ENCODE peak calls at places on chromosomes 6 and 20, in six cellular contexts. One of them, this sample, is unnamed.

GRCh38 chr6:44049989-44050871 is 77.0 kb downstream of the MRPL14 start:
- DNase-seq in lower lobe of right lung: peak; percentile 20
- DNase-seq in AG04450: no peak
- DNase-seq in naive thymus-derived CD8-positive, alpha-beta T cell: no peak
- DNase-seq in AG09319: no peak
- DNase-seq in stimulated activated CD4-positive, alpha-beta T cell treated with anti-CD3 and anti-CD28 coated beads, Interleukin-1b, Interleukin-23, amount 100 ng/mL, for 24 hours: no peak
- DNase-seq in this sample: no peak

GRCh38 chr6:42704251-42704936 is 18.0 kb downstream of the PRPH2 start:
- DNase-seq in lower lobe of right lung: no peak
- DNase-seq in AG04450: no peak
- DNase-seq in naive thymus-derived CD8-positive, alpha-beta T cell: no peak
- DNase-seq in AG09319: no peak
- DNase-seq in stimulated activated CD4-positive, alpha-beta T cell treated with anti-CD3 and anti-CD28 coated beads, Interleukin-1b, Interleukin-23, amount 100 ng/mL, for 24 hours: no peak
- DNase-seq in this sample: no peak

GRCh38 chr6:159852877-159853276 is 37.9 kb upstream of the MAS1 start:
- DNase-seq in lower lobe of right lung: no peak
- DNase-seq in AG04450: no peak
- DNase-seq in naive thymus-derived CD8-positive, alpha-beta T cell: peak; percentile 36
- DNase-seq in AG09319: no peak
- DNase-seq in stimulated activated CD4-positive, alpha-beta T cell treated with anti-CD3 and anti-CD28 coated beads, Interleukin-1b, Interleukin-23, amount 100 ng/mL, for 24 hours: no peak
- DNase-seq in this sample: no peak

GRCh38 chr20:3887870-3888614 is 1.1 kb upstream of the PANK2 start:
- DNase-seq in lower lobe of right lung: no peak
- DNase-seq in AG04450: no peak
- DNase-seq in naive thymus-derived CD8-positive, alpha-beta T cell: no peak
- DNase-seq in AG09319: no peak
- DNase-seq in stimulated activated CD4-positive, alpha-beta T cell treated with anti-CD3 and anti-CD28 coated beads, Interleukin-1b, Interleukin-23, amount 100 ng/mL, for 24 hours: no peak
- DNase-seq in this sample: no peak

GRCh38 chr6:63525186-63525878 is 46.9 kb upstream of the LOC128125822 start:
- DNase-seq in lower lobe of right lung: no peak
- DNase-seq in AG04450: no peak
- DNase-seq in naive thymus-derived CD8-positive, alpha-beta T cell: no peak
- DNase-seq in AG09319: no peak
- DNase-seq in stimulated activated CD4-positive, alpha-beta T cell treated with anti-CD3 and anti-CD28 coated beads, Interleukin-1b, Interleukin-23, amount 100 ng/mL, for 24 hours: no peak
- DNase-seq in this sample: no peak

GRCh38 chr20:6560978-6561377 is 206.5 kb upstream of the BMP2 start:
- DNase-seq in lower lobe of right lung: no peak
- DNase-seq in AG04450: no peak
- DNase-seq in naive thymus-derived CD8-positive, alpha-beta T cell: no peak
- DNase-seq in AG09319: no peak
- DNase-seq in stimulated activated CD4-positive, alpha-beta T cell treated with anti-CD3 and anti-CD28 coated beads, Interleukin-1b, Interleukin-23, amount 100 ng/mL, for 24 hours: no peak
- DNase-seq in this sample: no peak

GRCh38 chr6:159152014-159152413 is 17.2 kb upstream of the FNDC1 start:
- DNase-seq in lower lobe of right lung: no peak
- DNase-seq in AG04450: no peak
- DNase-seq in naive thymus-derived CD8-positive, alpha-beta T cell: no peak
- DNase-seq in AG09319: no peak
- DNase-seq in stimulated activated CD4-positive, alpha-beta T cell treated with anti-CD3 and anti-CD28 coated beads, Interleukin-1b, Interleukin-23, amount 100 ng/mL, for 24 hours: no peak
- DNase-seq in this sample: no peak

GRCh38 chr20:33568378-33569289 is 78.7 kb downstream of the CBFA2T2 start:
- DNase-seq in lower lobe of right lung: no peak
- DNase-seq in AG04450: no peak
- DNase-seq in naive thymus-derived CD8-positive, alpha-beta T cell: no peak
- DNase-seq in AG09319: no peak
- DNase-seq in stimulated activated CD4-positive, alpha-beta T cell treated with anti-CD3 and anti-CD28 coated beads, Interleukin-1b, Interleukin-23, amount 100 ng/mL, for 24 hours: no peak
- DNase-seq in this sample: no peak

GRCh38 chr20:42204261-42204660 is 586.1 kb upstream of the CHD6 start:
- DNase-seq in lower lobe of right lung: no peak
- DNase-seq in AG04450: no peak
- DNase-seq in naive thymus-derived CD8-positive, alpha-beta T cell: no peak
- DNase-seq in AG09319: no peak
- DNase-seq in stimulated activated CD4-positive, alpha-beta T cell treated with anti-CD3 and anti-CD28 coated beads, Interleukin-1b, Interleukin-23, amount 100 ng/mL, for 24 hours: no peak
- DNase-seq in this sample: no peak

GRCh38 chr20:4234664-4235063 is 219.3 kb upstream of the RNF24 start:
- DNase-seq in lower lobe of right lung: no peak
- DNase-seq in AG04450: no peak
- DNase-seq in naive thymus-derived CD8-positive, alpha-beta T cell: no peak
- DNase-seq in AG09319: no peak
- DNase-seq in stimulated activated CD4-positive, alpha-beta T cell treated with anti-CD3 and anti-CD28 coated beads, Interleukin-1b, Interleukin-23, amount 100 ng/mL, for 24 hours: no peak
- DNase-seq in this sample: no peak

GRCh38 chr20:23143098-23143497 is 57.0 kb upstream of the CD93 start:
- DNase-seq in lower lobe of right lung: peak; percentile 65
- DNase-seq in AG04450: no peak
- DNase-seq in naive thymus-derived CD8-positive, alpha-beta T cell: no peak
- DNase-seq in AG09319: no peak
- DNase-seq in stimulated activated CD4-positive, alpha-beta T cell treated with anti-CD3 and anti-CD28 coated beads, Interleukin-1b, Interleukin-23, amount 100 ng/mL, for 24 hours: no peak
- DNase-seq in this sample: no peak

GRCh38 chr20:62027116-62027515 is 38.6 kb downstream of the TAF4 start:
- DNase-seq in lower lobe of right lung: no peak
- DNase-seq in AG04450: no peak
- DNase-seq in naive thymus-derived CD8-positive, alpha-beta T cell: no peak
- DNase-seq in AG09319: no peak
- DNase-seq in stimulated activated CD4-positive, alpha-beta T cell treated with anti-CD3 and anti-CD28 coated beads, Interleukin-1b, Interleukin-23, amount 100 ng/mL, for 24 hours: no peak
- DNase-seq in this sample: no peak

GRCh38 chr20:63830821-63831593 is at the start of gene ZBTB46:
- DNase-seq in lower lobe of right lung: peak; percentile 68
- DNase-seq in AG04450: no peak
- DNase-seq in naive thymus-derived CD8-positive, alpha-beta T cell: no peak
- DNase-seq in AG09319: no peak
- DNase-seq in stimulated activated CD4-positive, alpha-beta T cell treated with anti-CD3 and anti-CD28 coated beads, Interleukin-1b, Interleukin-23, amount 100 ng/mL, for 24 hours: no peak
- DNase-seq in this sample: no peak

GRCh38 chr6:135250751-135251356 is 69.7 kb downstream of the MYB start:
- DNase-seq in lower lobe of right lung: no peak
- DNase-seq in AG04450: no peak
- DNase-seq in naive thymus-derived CD8-positive, alpha-beta T cell: no peak
- DNase-seq in AG09319: no peak
- DNase-seq in stimulated activated CD4-positive, alpha-beta T cell treated with anti-CD3 and anti-CD28 coated beads, Interleukin-1b, Interleukin-23, amount 100 ng/mL, for 24 hours: no peak
- DNase-seq in this sample: no peak

GRCh38 chr20:21099653-21100589 is 6.2 kb downstream of the LINC00237 start:
- DNase-seq in lower lobe of right lung: peak; percentile 80
- DNase-seq in AG04450: no peak
- DNase-seq in naive thymus-derived CD8-positive, alpha-beta T cell: no peak
- DNase-seq in AG09319: no peak
- DNase-seq in stimulated activated CD4-positive, alpha-beta T cell treated with anti-CD3 and anti-CD28 coated beads, Interleukin-1b, Interleukin-23, amount 100 ng/mL, for 24 hours: no peak
- DNase-seq in this sample: no peak

GRCh38 chr20:45337367-45338120 is 10.7 kb downstream of the SDC4 start:
- DNase-seq in lower lobe of right lung: peak; percentile 71
- DNase-seq in AG04450: peak; percentile 87
- DNase-seq in naive thymus-derived CD8-positive, alpha-beta T cell: no peak
- DNase-seq in AG09319: peak; percentile 80
- DNase-seq in stimulated activated CD4-positive, alpha-beta T cell treated with anti-CD3 and anti-CD28 coated beads, Interleukin-1b, Interleukin-23, amount 100 ng/mL, for 24 hours: no peak
- DNase-seq in this sample: peak; percentile 87

GRCh38 chr6:157046776-157047175 is 269.6 kb downstream of the ARID1B start:
- DNase-seq in lower lobe of right lung: no peak
- DNase-seq in AG04450: no peak
- DNase-seq in naive thymus-derived CD8-positive, alpha-beta T cell: no peak
- DNase-seq in AG09319: no peak
- DNase-seq in stimulated activated CD4-positive, alpha-beta T cell treated with anti-CD3 and anti-CD28 coated beads, Interleukin-1b, Interleukin-23, amount 100 ng/mL, for 24 hours: no peak
- DNase-seq in this sample: no peak